ENCODE peak calls at places on chromosomes 11 and 22, in ten cellular contexts. One of them, this sample, is unnamed.

GRCh38 chr11:10748241-10748640 is 2.8 kb upstream of the CTR9 start:
- DNase-seq in IMR-90: no peak
- DNase-seq in gastrocnemius medialis: no peak
- DNase-seq in right lobe of liver: no peak
- DNase-seq in cardiac muscle cell: no peak
- DNase-seq in stomach: no peak
- DNase-seq in HL-60: no peak
- DNase-seq in brain microvascular endothelial cell: no peak
- DNase-seq in cardiac fibroblast: no peak
- DNase-seq in lung: no peak
- DNase-seq in this sample: no peak

GRCh38 chr11:113447621-113448310 is 27.4 kb downstream of the DRD2 start:
- DNase-seq in cardiac fibroblast: peak; percentile 66
- DNase-seq in brain microvascular endothelial cell: peak; percentile 65
- DNase-seq in right lobe of liver: no peak
- DNase-seq in lung: no peak
- DNase-seq in gastrocnemius medialis: no peak
- DNase-seq in IMR-90: peak; percentile 40
- DNase-seq in stomach: no peak
- DNase-seq in HL-60: no peak
- DNase-seq in cardiac muscle cell: peak; percentile 86
- DNase-seq in this sample: no peak

GRCh38 chr22:36160499-36160942 is at the start of gene APOL3:
- DNase-seq in stomach: peak; percentile 74
- DNase-seq in brain microvascular endothelial cell: peak; percentile 45
- DNase-seq in cardiac muscle cell: peak; percentile 75
- DNase-seq in lung: peak; percentile 69
- DNase-seq in gastrocnemius medialis: peak; percentile 72
- DNase-seq in HL-60: no peak
- DNase-seq in right lobe of liver: peak; percentile 69
- DNase-seq in IMR-90: peak; percentile 47
- DNase-seq in cardiac fibroblast: peak; percentile 70
- DNase-seq in this sample: no peak

GRCh38 chr22:47017245-47017644 is 254.8 kb downstream of the TBC1D22A start:
- DNase-seq in gastrocnemius medialis: no peak
- DNase-seq in HL-60: no peak
- DNase-seq in IMR-90: no peak
- DNase-seq in cardiac muscle cell: no peak
- DNase-seq in right lobe of liver: no peak
- DNase-seq in lung: no peak
- DNase-seq in stomach: peak; percentile 11
- DNase-seq in cardiac fibroblast: no peak
- DNase-seq in brain microvascular endothelial cell: no peak
- DNase-seq in this sample: no peak

GRCh38 chr22:43346521-43346929 is 3.4 kb upstream of the SCUBE1 start:
- DNase-seq in IMR-90: no peak
- DNase-seq in lung: peak; percentile 58
- DNase-seq in HL-60: peak; percentile 66
- DNase-seq in cardiac fibroblast: peak; percentile 31
- DNase-seq in gastrocnemius medialis: peak; percentile 21
- DNase-seq in brain microvascular endothelial cell: peak; percentile 16
- DNase-seq in stomach: peak; percentile 66
- DNase-seq in right lobe of liver: peak; percentile 50
- DNase-seq in cardiac muscle cell: peak; percentile 39
- DNase-seq in this sample: peak; percentile 65

GRCh38 chr11:5042091-5042490 is 4.2 kb upstream of the OR52J3 start:
- DNase-seq in IMR-90: no peak
- DNase-seq in lung: no peak
- DNase-seq in stomach: no peak
- DNase-seq in HL-60: no peak
- DNase-seq in cardiac fibroblast: peak; percentile 35
- DNase-seq in right lobe of liver: no peak
- DNase-seq in brain microvascular endothelial cell: no peak
- DNase-seq in gastrocnemius medialis: no peak
- DNase-seq in cardiac muscle cell: no peak
- DNase-seq in this sample: no peak

GRCh38 chr11:67032830-67033555 is 10.1 kb downstream of the SYT12 start:
- DNase-seq in cardiac fibroblast: peak; percentile 90
- DNase-seq in lung: no peak
- DNase-seq in stomach: no peak
- DNase-seq in cardiac muscle cell: peak; percentile 90
- DNase-seq in brain microvascular endothelial cell: peak; percentile 93
- DNase-seq in right lobe of liver: no peak
- DNase-seq in IMR-90: peak; percentile 94
- DNase-seq in gastrocnemius medialis: no peak
- DNase-seq in HL-60: no peak
- DNase-seq in this sample: no peak

GRCh38 chr11:88384678-88385015 is 47.1 kb upstream of the CTSC start:
- DNase-seq in stomach: no peak
- DNase-seq in right lobe of liver: no peak
- DNase-seq in IMR-90: peak; percentile 49
- DNase-seq in cardiac fibroblast: peak; percentile 53
- DNase-seq in cardiac muscle cell: peak; percentile 55
- DNase-seq in HL-60: no peak
- DNase-seq in gastrocnemius medialis: no peak
- DNase-seq in lung: no peak
- DNase-seq in brain microvascular endothelial cell: peak; percentile 40
- DNase-seq in this sample: no peak

GRCh38 chr11:20610825-20611224 is 11.4 kb downstream of the SLC6A5 start:
- DNase-seq in HL-60: no peak
- DNase-seq in IMR-90: no peak
- DNase-seq in gastrocnemius medialis: no peak
- DNase-seq in brain microvascular endothelial cell: no peak
- DNase-seq in cardiac muscle cell: peak; percentile 81
- DNase-seq in cardiac fibroblast: peak; percentile 74
- DNase-seq in lung: no peak
- DNase-seq in right lobe of liver: no peak
- DNase-seq in stomach: no peak
- DNase-seq in this sample: no peak

GRCh38 chr11:73376803-73377629 is 817 bp downstream of the RELT start:
- DNase-seq in IMR-90: peak; percentile 72
- DNase-seq in HL-60: peak; percentile 90
- DNase-seq in cardiac muscle cell: peak; percentile 76
- DNase-seq in stomach: peak; percentile 41
- DNase-seq in cardiac fibroblast: peak; percentile 84
- DNase-seq in brain microvascular endothelial cell: peak; percentile 66
- DNase-seq in gastrocnemius medialis: peak; percentile 86
- DNase-seq in right lobe of liver: peak; percentile 76
- DNase-seq in lung: peak; percentile 58
- DNase-seq in this sample: peak; percentile 48

GRCh38 chr11:73374130-73374529 is 2.1 kb upstream of the RELT start:
- DNase-seq in HL-60: no peak
- DNase-seq in gastrocnemius medialis: no peak
- DNase-seq in cardiac fibroblast: no peak
- DNase-seq in right lobe of liver: no peak
- DNase-seq in brain microvascular endothelial cell: no peak
- DNase-seq in IMR-90: no peak
- DNase-seq in cardiac muscle cell: no peak
- DNase-seq in lung: no peak
- DNase-seq in stomach: no peak
- DNase-seq in this sample: no peak

GRCh38 chr11:73376168-73376802 is at the start of gene RELT:
- DNase-seq in IMR-90: peak; percentile 89
- DNase-seq in gastrocnemius medialis: peak; percentile 85
- DNase-seq in brain microvascular endothelial cell: peak; percentile 76
- DNase-seq in lung: peak; percentile 87
- DNase-seq in HL-60: peak; percentile 86
- DNase-seq in cardiac muscle cell: peak; percentile 95
- DNase-seq in stomach: peak; percentile 92
- DNase-seq in cardiac fibroblast: peak; percentile 88
- DNase-seq in right lobe of liver: peak; percentile 91
- DNase-seq in this sample: peak; percentile 97

GRCh38 chr11:73375830-73376167 is 400 bp upstream of the RELT start:
- DNase-seq in stomach: no peak
- DNase-seq in IMR-90: no peak
- DNase-seq in cardiac fibroblast: no peak
- DNase-seq in gastrocnemius medialis: no peak
- DNase-seq in HL-60: no peak
- DNase-seq in right lobe of liver: no peak
- DNase-seq in brain microvascular endothelial cell: no peak
- DNase-seq in cardiac muscle cell: no peak
- DNase-seq in lung: no peak
- DNase-seq in this sample: no peak

GRCh38 chr11:73372371-73372993 is 3.7 kb upstream of the RELT start:
- DNase-seq in cardiac fibroblast: peak; percentile 38
- DNase-seq in brain microvascular endothelial cell: peak; percentile 21
- DNase-seq in lung: no peak
- DNase-seq in right lobe of liver: no peak
- DNase-seq in HL-60: peak; percentile 74
- DNase-seq in IMR-90: no peak
- DNase-seq in gastrocnemius medialis: no peak
- DNase-seq in cardiac muscle cell: no peak
- DNase-seq in stomach: no peak
- DNase-seq in this sample: no peak
- TF ChIP-seq CTCF in cardiac fibroblast: peak; percentile 36
- TF ChIP-seq CTCF in brain microvascular endothelial cell: peak; percentile 48
- TF ChIP-seq CTCF in lung: no peak
- TF ChIP-seq CTCF in right lobe of liver: no peak
- TF ChIP-seq CTCF in HL-60: peak; percentile 22
- TF ChIP-seq CTCF in IMR-90: peak; percentile 38
- TF ChIP-seq CTCF in gastrocnemius medialis: peak; percentile 21
- TF ChIP-seq CTCF in cardiac muscle cell: peak; percentile 16
- TF ChIP-seq CTCF in stomach: no peak
- TF ChIP-seq CTCF in this sample: no peak

DNA sequence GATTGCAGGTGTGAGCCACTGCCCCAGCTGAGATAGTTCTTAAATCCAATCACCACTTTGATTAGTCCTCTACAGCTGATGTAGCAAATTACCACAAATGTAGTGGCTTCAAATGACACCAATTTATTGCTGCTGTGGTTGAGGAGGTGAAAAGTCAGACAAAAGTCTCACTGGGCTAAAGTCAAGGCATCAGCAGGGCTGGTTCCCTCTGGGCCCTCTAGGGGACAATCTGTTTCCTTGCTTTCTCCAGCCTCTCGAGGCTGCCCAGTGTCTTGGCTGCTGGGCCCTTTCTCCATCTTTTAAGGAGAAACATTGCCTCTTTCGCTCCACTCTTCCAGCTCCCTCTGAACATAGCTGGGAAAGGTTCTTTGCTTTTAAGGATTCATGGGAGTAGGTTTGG is 50.5 kb upstream of the SHANK2 start:
- DNase-seq in right lobe of liver: no peak
- DNase-seq in IMR-90: no peak
- DNase-seq in stomach: peak; percentile 14
- DNase-seq in cardiac fibroblast: no peak
- DNase-seq in gastrocnemius medialis: no peak
- DNase-seq in brain microvascular endothelial cell: no peak
- DNase-seq in lung: peak; percentile 10
- DNase-seq in cardiac muscle cell: no peak
- DNase-seq in HL-60: no peak
- DNase-seq in this sample: no peak
- TF ChIP-seq CTCF in right lobe of liver: no peak
- TF ChIP-seq CTCF in IMR-90: no peak
- TF ChIP-seq CTCF in stomach: no peak
- TF ChIP-seq CTCF in cardiac fibroblast: no peak
- TF ChIP-seq CTCF in gastrocnemius medialis: no peak
- TF ChIP-seq CTCF in brain microvascular endothelial cell: peak; percentile 46
- TF ChIP-seq CTCF in lung: no peak
- TF ChIP-seq CTCF in cardiac muscle cell: no peak
- TF ChIP-seq CTCF in HL-60: no peak
- TF ChIP-seq CTCF in this sample: no peak

DNA sequence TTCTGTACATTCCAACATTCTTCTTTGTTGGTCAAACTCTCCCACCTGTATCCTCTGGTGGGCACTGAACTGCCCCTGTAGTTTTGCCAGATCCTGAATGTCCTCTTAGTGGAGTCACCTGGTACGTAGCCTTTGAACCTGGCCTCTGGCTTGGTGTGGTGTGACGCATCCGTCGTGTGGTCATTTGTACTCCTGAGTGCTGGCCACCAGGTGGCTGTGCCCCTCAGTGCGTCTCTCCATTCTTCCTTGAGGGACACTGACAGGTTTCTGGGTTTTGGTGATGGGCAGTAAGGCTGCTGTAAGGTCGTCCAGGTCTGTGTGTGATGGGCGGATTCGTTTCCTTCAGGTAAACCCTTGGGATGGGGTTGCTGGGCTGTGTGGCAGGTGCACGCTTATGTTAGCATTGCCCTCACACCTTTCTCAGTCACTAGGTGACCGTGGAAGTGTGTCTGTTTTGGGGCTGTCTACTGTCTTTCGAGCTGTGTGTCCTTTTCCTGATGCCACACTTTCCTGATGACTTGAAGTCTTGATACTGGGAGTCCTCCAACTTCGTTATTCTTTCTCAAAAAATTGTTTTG is 13.6 kb upstream of the RANBP1 start:
- DNase-seq in lung: no peak
- DNase-seq in IMR-90: no peak
- DNase-seq in gastrocnemius medialis: no peak
- DNase-seq in stomach: no peak
- DNase-seq in right lobe of liver: peak; percentile 71
- DNase-seq in cardiac fibroblast: no peak
- DNase-seq in cardiac muscle cell: no peak
- DNase-seq in HL-60: no peak
- DNase-seq in brain microvascular endothelial cell: no peak
- DNase-seq in this sample: no peak
- TF ChIP-seq CTCF in lung: no peak
- TF ChIP-seq CTCF in IMR-90: no peak
- TF ChIP-seq CTCF in gastrocnemius medialis: no peak
- TF ChIP-seq CTCF in stomach: no peak
- TF ChIP-seq CTCF in right lobe of liver: peak; percentile 35
- TF ChIP-seq CTCF in cardiac fibroblast: no peak
- TF ChIP-seq CTCF in cardiac muscle cell: no peak
- TF ChIP-seq CTCF in HL-60: no peak
- TF ChIP-seq CTCF in brain microvascular endothelial cell: peak; percentile 12
- TF ChIP-seq CTCF in this sample: no peak

GRCh38 chr11:128552783-128553661 is 34.3 kb downstream of the ETS1 start:
- DNase-seq in HL-60: peak; percentile 68
- DNase-seq in right lobe of liver: no peak
- DNase-seq in IMR-90: peak; percentile 87
- DNase-seq in cardiac muscle cell: peak; percentile 88
- DNase-seq in stomach: no peak
- DNase-seq in lung: no peak
- DNase-seq in brain microvascular endothelial cell: no peak
- DNase-seq in cardiac fibroblast: peak; percentile 79
- DNase-seq in gastrocnemius medialis: no peak
- DNase-seq in this sample: peak; percentile 33

GRCh38 chr11:128553662-128554392 is 33.5 kb downstream of the ETS1 start:
- DNase-seq in IMR-90: peak; percentile 32
- DNase-seq in HL-60: no peak
- DNase-seq in right lobe of liver: no peak
- DNase-seq in stomach: no peak
- DNase-seq in gastrocnemius medialis: no peak
- DNase-seq in cardiac fibroblast: peak; percentile 44
- DNase-seq in brain microvascular endothelial cell: no peak
- DNase-seq in lung: no peak
- DNase-seq in cardiac muscle cell: peak; percentile 93
- DNase-seq in this sample: no peak

GRCh38 chr11:128559496-128560103 is 27.8 kb downstream of the ETS1 start:
- DNase-seq in lung: no peak
- DNase-seq in stomach: no peak
- DNase-seq in cardiac fibroblast: no peak
- DNase-seq in brain microvascular endothelial cell: no peak
- DNase-seq in cardiac muscle cell: no peak
- DNase-seq in gastrocnemius medialis: no peak
- DNase-seq in right lobe of liver: no peak
- DNase-seq in IMR-90: no peak
- DNase-seq in HL-60: no peak
- DNase-seq in this sample: no peak

GRCh38 chr11:128551641-128552335 is 35.6 kb downstream of the ETS1 start:
- DNase-seq in lung: no peak
- DNase-seq in stomach: no peak
- DNase-seq in cardiac fibroblast: peak; percentile 32
- DNase-seq in right lobe of liver: no peak
- DNase-seq in cardiac muscle cell: no peak
- DNase-seq in IMR-90: no peak
- DNase-seq in HL-60: no peak
- DNase-seq in brain microvascular endothelial cell: no peak
- DNase-seq in gastrocnemius medialis: no peak
- DNase-seq in this sample: no peak

GRCh38 chr11:128555606-128556005 is 31.8 kb downstream of the ETS1 start:
- DNase-seq in right lobe of liver: no peak
- DNase-seq in cardiac muscle cell: peak; percentile 39
- DNase-seq in lung: no peak
- DNase-seq in gastrocnemius medialis: no peak
- DNase-seq in stomach: no peak
- DNase-seq in IMR-90: no peak
- DNase-seq in HL-60: no peak
- DNase-seq in cardiac fibroblast: peak; percentile 43
- DNase-seq in brain microvascular endothelial cell: no peak
- DNase-seq in this sample: no peak
- TF ChIP-seq CTCF in right lobe of liver: no peak
- TF ChIP-seq CTCF in cardiac muscle cell: peak; percentile 51
- TF ChIP-seq CTCF in lung: no peak
- TF ChIP-seq CTCF in gastrocnemius medialis: no peak
- TF ChIP-seq CTCF in stomach: no peak
- TF ChIP-seq CTCF in IMR-90: peak; percentile 37
- TF ChIP-seq CTCF in HL-60: no peak
- TF ChIP-seq CTCF in cardiac fibroblast: peak; percentile 45
- TF ChIP-seq CTCF in brain microvascular endothelial cell: peak; percentile 72
- TF ChIP-seq CTCF in this sample: peak; percentile 32